ENCODE peak calls at places on chromosome 4, in four cellular contexts. D is SK-N-SH, A is HCT116, K is GM12878. N is an unnamed sample. For H3K79me2, the result is how much of the 10 kb centered on the place peaks cover.

GRCh38 chr4:1467581-1468458 is 61.6 kb upstream of the NKX1-1 start:
- DNase-seq in D (no peak), A (no peak), K (no peak), N (no peak)

GRCh38 chr4:121189811-121190210 is 25.7 kb upstream of the TNIP3 start:
- DNase-seq in D (no peak), A (no peak), K (peak), N (no peak)

GRCh38 chr4:8836664-8837171 is 34.9 kb downstream of the HMX1 start:
- DNase-seq in D (no peak), A (no peak), K (no peak), N (no peak)

GRCh38 chr4:21845663-21846062 is 102.9 kb downstream of the KCNIP4 start:
- DNase-seq in D (no peak), A (no peak), K (no peak), N (no peak)

GRCh38 chr4:85061974-85062373 is 95.5 kb upstream of the WDFY3 start:
- DNase-seq in D (no peak), A (no peak), K (no peak), N (no peak)

GRCh38 chr4:151100517-151100916 is 1.1 kb downstream of the RPS3A start:
- DNase-seq in D (no peak), A (no peak), K (no peak), N (no peak)

GRCh38 chr4:168451744-168452394 is 28.4 kb downstream of the DDX60L start:
- DNase-seq in D (no peak), A (peak), K (no peak), N (no peak)

GRCh38 chr4:79906306-79906705 is 166.7 kb downstream of the ANTXR2 start:
- DNase-seq in D (no peak), A (no peak), K (no peak), N (no peak)

GRCh38 chr4:7625073-7625472 is 190.3 kb upstream of the PSAPL1 start:
- DNase-seq in D (no peak), A (no peak), K (no peak), N (no peak)

GRCh38 chr4:125321709-125322362 is 7.1 kb downstream of the FAT4 start:
- DNase-seq in D (no peak), A (no peak), K (no peak), N (no peak)

GRCh38 chr4:61511716-61512488 is 311.8 kb downstream of the ADGRL3 start:
- DNase-seq in D (no peak), A (no peak), K (no peak), N (no peak)

GRCh38 chr4:120053916-120054315 is 12.7 kb downstream of the MAD2L1 start:
- DNase-seq in D (no peak), A (no peak), K (no peak), N (no peak)

GRCh38 chr4:73872331-73873108 is 3.3 kb downstream of the CXCL1 start:
- DNase-seq in D (no peak), A (no peak), K (no peak), N (no peak)

GRCh38 chr4:40840255-40840984 is 90.7 kb downstream of the NSUN7 start:
- DNase-seq in D (no peak), A (no peak), K (peak), N (no peak)
- H3K79me2 ChIP-seq in D (under half), A (under half), K (under half), N (half or more)

GRCh38 chr4:94519019-94519418 is 67.3 kb downstream of the PDLIM5 start:
- DNase-seq in D (no peak), A (no peak), K (no peak), N (no peak)

GRCh38 chr4:94525993-94526740 is 74.4 kb downstream of the PDLIM5 start:
- DNase-seq in D (no peak), A (no peak), K (no peak), N (no peak)

GRCh38 chr4:94523617-94524016 is 71.9 kb downstream of the PDLIM5 start:
- DNase-seq in D (no peak), A (no peak), K (no peak), N (no peak)

GRCh38 chr4:94519925-94520789 is 68.4 kb downstream of the PDLIM5 start:
- DNase-seq in D (no peak), A (no peak), K (no peak), N (no peak)

DNA sequence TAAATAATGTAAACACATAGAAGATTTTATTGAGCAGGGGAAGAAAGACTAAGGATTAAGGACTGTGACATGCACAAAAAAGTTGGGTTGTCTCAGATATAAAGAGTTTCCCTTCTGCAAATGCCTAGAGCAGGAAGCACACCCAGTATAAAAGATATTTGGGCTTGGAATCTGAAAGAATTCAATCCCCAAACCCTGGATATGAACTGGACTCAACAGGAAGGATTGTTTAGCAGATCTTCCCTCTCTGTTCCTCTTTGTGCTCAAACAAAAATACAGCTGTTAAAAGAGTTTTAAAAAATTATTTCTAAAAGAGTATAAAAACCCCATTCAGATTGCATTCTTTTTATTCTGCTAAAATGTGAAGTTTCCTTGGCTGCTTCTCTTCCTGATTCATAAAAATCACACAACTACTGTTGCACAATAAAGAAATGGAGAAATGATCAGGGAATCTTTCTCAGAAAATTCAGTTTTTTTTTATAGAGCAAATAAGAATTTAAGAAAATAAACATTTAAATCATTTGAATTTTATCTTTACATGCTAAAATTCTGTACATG is 71.4 kb downstream of the PDLIM5 start:
- DNase-seq in D (no peak), A (no peak), K (no peak), N (no peak)
- TF ChIP-seq POLR2AphosphoS5 in D (no peak), A (no peak), K (no peak), N (no peak)

GRCh38 chr4:36763814-36764213 is 480.7 kb upstream of the NWD2 start:
- DNase-seq in D (no peak), A (no peak), K (no peak), N (no peak)

GRCh38 chr4:36757623-36758311 is 476.4 kb downstream of the DTHD1 start:
- DNase-seq in D (no peak), A (no peak), K (no peak), N (peak)

GRCh38 chr4:36758312-36758690 is 476.9 kb downstream of the DTHD1 start:
- DNase-seq in D (no peak), A (no peak), K (no peak), N (peak)

GRCh38 chr4:36758779-36759178 is 477.4 kb downstream of the DTHD1 start:
- DNase-seq in D (no peak), A (no peak), K (no peak), N (peak)

DNA sequence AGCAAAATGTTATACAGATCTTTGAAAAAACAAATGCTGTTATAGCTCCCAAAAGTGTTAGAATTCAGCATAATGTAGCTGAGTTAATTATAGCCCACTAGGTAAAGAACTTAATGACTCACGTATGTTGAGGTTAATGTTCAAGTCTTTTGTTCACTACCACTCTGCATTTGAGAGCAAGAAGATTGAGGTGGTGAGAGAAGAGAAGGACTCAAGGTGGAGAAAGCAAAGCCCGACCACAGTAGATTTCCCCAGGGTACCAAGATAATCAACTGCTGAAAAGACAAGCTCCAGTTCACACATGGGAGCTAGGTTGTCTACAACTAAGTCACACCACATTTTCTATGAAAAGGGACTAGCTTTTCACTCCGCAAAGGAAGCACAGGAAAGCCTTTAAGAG is 480.2 kb downstream of the DTHD1 start:
- DNase-seq in D (no peak), A (no peak), K (no peak), N (no peak)
- H3K79me2 ChIP-seq in D (under half), A (under half), K (under half), N (under half)

GRCh38 chr4:113636877-113637276 is 124.7 kb downstream of the CAMK2D start:
- DNase-seq in D (no peak), A (no peak), K (no peak), N (no peak)
- TF ChIP-seq POLR2AphosphoS5 in D (peak), A (no peak), K (no peak), N (no peak)

DNA sequence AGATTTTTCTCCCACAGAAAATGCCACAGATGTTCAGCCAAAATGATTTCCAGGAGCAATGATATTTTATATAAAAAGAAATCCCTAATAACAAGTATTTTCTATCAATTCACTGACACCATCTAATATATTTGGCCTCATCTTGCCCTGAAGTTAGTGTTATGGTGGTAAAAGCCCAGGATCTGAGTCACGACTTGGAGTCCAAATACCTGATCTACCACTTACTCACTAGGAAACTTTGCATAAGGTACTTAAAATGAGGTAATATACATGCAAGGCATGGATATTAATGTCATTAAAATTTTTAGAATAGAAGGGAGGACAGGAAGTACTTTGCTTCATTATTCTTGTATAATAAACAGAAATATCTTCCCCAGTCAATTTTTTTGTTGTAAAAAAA is 16.3 kb downstream of the PPP3CA start:
- DNase-seq in D (no peak), A (no peak), K (no peak), N (no peak)
- H3K79me2 ChIP-seq in D (half or more), A (half or more), K (under half), N (half or more)

DNA sequence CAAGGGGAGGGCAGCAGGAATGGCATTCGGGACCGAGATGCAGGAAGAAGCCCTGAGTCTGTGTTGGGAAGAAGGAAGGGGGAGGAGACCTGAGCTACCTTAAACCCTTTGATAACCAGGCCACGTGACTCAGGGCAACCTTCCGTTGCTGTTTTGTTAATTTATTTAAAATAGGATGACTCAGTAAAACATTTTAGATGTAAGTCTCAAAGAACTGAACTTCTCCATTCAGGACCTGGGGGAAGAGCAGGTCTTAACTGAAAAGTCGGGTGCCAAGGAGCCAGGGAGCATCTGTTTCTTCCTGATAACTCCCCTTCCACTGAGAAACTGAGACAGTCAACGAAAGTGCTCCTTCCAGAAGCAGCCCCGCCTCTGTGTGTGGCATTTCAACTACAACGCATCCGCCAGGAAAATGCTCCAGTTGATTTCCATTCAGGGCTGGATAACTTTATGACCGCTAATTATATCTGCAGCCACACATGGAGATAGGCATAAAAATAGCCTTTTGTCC is 88.0 kb downstream of the IRF2 start:
- DNase-seq in D (no peak), A (no peak), K (no peak), N (peak)
- TF ChIP-seq POLR2AphosphoS5 in D (no peak), A (no peak), K (no peak), N (peak)

GRCh38 chr4:48275694-48276093 is 6.1 kb upstream of the TEC start:
- DNase-seq in D (no peak), A (no peak), K (no peak), N (no peak)

GRCh38 chr4:48271626-48272025 is 2.0 kb upstream of the TEC start:
- DNase-seq in D (no peak), A (no peak), K (no peak), N (no peak)

GRCh38 chr4:48271048-48271452 is 1.4 kb upstream of the TEC start:
- DNase-seq in D (no peak), A (no peak), K (peak), N (no peak)

GRCh38 chr4:48270516-48270897 is 869 bp upstream of the TEC start:
- DNase-seq in D (no peak), A (no peak), K (no peak), N (peak)

DNA sequence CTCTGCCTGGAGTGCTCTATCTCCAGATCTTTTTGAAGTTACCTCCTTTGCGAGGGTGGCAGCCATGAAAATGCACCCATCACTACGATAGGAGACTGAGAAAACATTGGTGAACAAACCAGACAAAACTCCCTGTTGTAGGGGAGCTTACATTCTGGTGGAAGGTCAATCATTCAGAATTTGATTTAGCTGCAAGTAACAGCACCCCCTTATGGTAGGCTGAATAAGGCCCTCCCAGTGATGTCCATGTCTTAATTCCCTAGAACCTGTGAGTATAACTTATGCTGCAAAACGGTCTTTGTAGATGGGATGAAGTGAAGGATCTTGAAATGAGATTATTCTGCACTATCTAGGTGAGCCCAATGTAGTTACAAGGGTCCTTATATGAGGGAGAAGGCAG is 5.6 kb upstream of the TEC start:
- DNase-seq in D (no peak), A (peak), K (peak), N (peak)
- H3K79me2 ChIP-seq in D (under half), A (under half), K (under half), N (under half)

GRCh38 chr4:38967260-38968095 is 64.7 kb downstream of the TMEM156 start:
- DNase-seq in D (no peak), A (peak), K (no peak), N (no peak)
- TF ChIP-seq POLR2AphosphoS5 in D (no peak), A (peak), K (no peak), N (no peak)

DNA sequence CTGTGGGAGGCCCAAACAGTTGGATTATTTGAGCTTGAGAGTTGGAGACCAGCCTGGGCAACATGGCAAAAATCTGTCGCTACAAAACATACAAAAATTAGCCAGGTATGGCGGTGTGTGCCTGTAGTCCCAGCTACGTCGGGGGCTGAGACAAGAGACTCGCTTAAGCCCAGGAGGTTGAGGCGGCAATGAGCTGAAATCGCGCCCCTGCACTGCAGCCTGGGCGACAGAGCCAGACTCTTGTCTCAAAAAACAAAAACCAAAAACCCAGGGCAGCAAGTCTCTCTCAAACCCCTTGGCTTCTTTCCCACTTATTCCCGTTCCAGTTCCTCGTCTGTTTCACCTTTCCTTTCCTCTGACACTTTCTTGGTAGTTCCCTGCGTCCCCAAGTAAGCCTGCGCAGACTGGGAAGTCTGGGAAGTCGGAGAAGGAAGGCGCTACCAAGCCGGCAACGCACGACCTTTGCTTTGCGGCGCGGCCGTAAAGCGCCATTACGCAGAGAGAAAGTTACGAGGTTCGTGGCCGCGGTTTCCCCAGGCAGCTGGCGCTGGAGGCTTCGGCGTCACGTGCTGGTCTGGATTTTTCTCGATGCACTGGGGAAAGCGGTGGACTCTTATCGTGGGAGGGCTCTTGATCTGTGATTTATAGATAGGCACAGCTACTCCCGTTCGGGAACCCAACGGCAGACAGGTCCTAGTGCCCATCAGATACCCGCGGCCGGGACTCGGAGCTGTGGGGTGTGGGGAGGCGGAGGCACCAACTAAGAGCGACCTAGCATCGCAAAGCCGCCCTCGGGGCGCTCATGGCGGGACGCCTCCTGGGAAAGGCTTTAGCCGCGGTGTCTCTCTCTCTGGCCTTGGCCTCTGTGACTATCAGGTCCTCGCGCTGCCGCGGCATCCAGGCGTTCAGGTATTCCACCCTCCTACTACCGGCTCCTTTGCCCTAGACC is at the start of gene NUDT9:
- DNase-seq in D (peak), A (peak), K (peak), N (peak)
- H3K79me2 ChIP-seq in D (under half), A (under half), K (under half), N (under half)